ENCODE peak calls at places on chromosomes 12 and 14, in nine cellular contexts. E, V, S, P, M, C, J, X and R are unnamed samples.

GRCh38 chr14:102058931-102059330 is 27.9 kb downstream of the HSP90AA1 start:
- DNase-seq in M (no peak), X (no peak), V (no peak), S (no peak), C (no peak), E (no peak), J (no peak), P (no peak), R (no peak)

GRCh38 chr14:53742226-53742607 is 214.4 kb downstream of the BMP4 start:
- DNase-seq in C (no peak), V (no peak), P (no peak), S (no peak), M (no peak), E (no peak), X (no peak), J (no peak), R (no peak)

GRCh38 chr14:93095742-93096510 is 19.8 kb downstream of the ITPK1 start:
- DNase-seq in V (no peak), P (no peak), M (no peak), E (no peak), J (no peak), S (no peak), C (no peak), X (no peak), R (no peak)

GRCh38 chr12:131834798-131835615 is 6.8 kb downstream of the MMP17 start:
- DNase-seq in X (no peak), J (no peak), S (no peak), M (no peak), C (no peak), V (no peak), E (no peak), P (no peak), R (no peak)

GRCh38 chr12:116257213-116257612 is 20.3 kb downstream of the MED13L start:
- DNase-seq in E (no peak), C (no peak), S (no peak), M (no peak), J (no peak), P (no peak), X (no peak), V (no peak), R (no peak)

GRCh38 chr14:90788031-90788430 is 28.2 kb downstream of the TTC7B start:
- DNase-seq in X (no peak), M (peak), J (no peak), S (no peak), P (no peak), C (no peak), V (no peak), E (peak), R (no peak)

GRCh38 chr12:110200124-110200417 is 75.9 kb downstream of the IFT81 start:
- DNase-seq in M (no peak), P (no peak), S (no peak), C (no peak), X (no peak), V (no peak), J (no peak), E (no peak), R (no peak)

GRCh38 chr12:111598637-111599458 is at the start of gene ATXN2:
- DNase-seq in V (peak), E (peak), X (peak), S (peak), C (no peak), J (peak), P (peak), M (peak), R (peak)

GRCh38 chr12:570949-571794 is 92.1 kb downstream of the NINJ2 start:
- DNase-seq in X (peak), S (peak), V (no peak), C (peak), E (peak), P (no peak), M (peak), J (peak), R (peak)

GRCh38 chr14:76958975-76959710 is 69.4 kb downstream of the IRF2BPL start:
- DNase-seq in E (no peak), X (no peak), C (peak), M (no peak), J (peak), P (no peak), V (no peak), S (peak), R (no peak)